ENCODE peak calls at places on chromosome 12, in five cellular contexts. E is ELR; J is activated CD8-positive, alpha-beta memory T cell treated with anti-CD3 and anti-CD28 coated beads, Interleukin-2, amount 50 U/mL, for 4 hours; P is stimulated activated CD8-positive, alpha-beta memory T cell treated with anti-CD3 and anti-CD28 coated beads, Interleukin-7, amount 100 ng/mL, for 1 hour; S is type B pancreatic cell. K is an unnamed sample.

GRCh38 chr12:27785882-27786570 is 6.0 kb upstream of the MANSC4 start:
- DNase-seq in E (peak), J (no peak), P (no peak), S (no peak), K (no peak)

GRCh38 chr12:78824918-78825317 is 39.7 kb upstream of the SYT1 start:
- DNase-seq in E (no peak), J (no peak), P (no peak), S (no peak), K (no peak)

GRCh38 chr12:101257357-101257756 is 22.5 kb upstream of the UTP20 start:
- DNase-seq in E (no peak), J (no peak), P (no peak), S (no peak), K (no peak)

GRCh38 chr12:56873382-56873781 is 60.8 kb downstream of the SDR9C7 start:
- DNase-seq in E (no peak), J (no peak), P (no peak), S (no peak), K (no peak)

GRCh38 chr12:59041241-59042121 is 121.2 kb upstream of the LRIG3 start:
- DNase-seq in E (peak), J (no peak), P (no peak), S (no peak), K (no peak)

GRCh38 chr12:93156091-93156490 is 221.6 kb upstream of the NUDT4 start:
- DNase-seq in E (no peak), J (no peak), P (no peak), S (no peak), K (no peak)

GRCh38 chr12:27505124-27505523 is 18.9 kb upstream of the PPFIBP1 start:
- DNase-seq in E (peak), J (no peak), P (no peak), S (no peak), K (no peak)

GRCh38 chr12:131827961-131828534 is at the start of gene MMP17:
- DNase-seq in E (peak), J (no peak), P (no peak), S (peak), K (no peak)

GRCh38 chr12:111544032-111544431 is 55.1 kb downstream of the ATXN2 start:
- DNase-seq in E (no peak), J (no peak), P (no peak), S (no peak), K (no peak)

GRCh38 chr12:14024589-14024988 is 43.2 kb upstream of the GRIN2B start:
- DNase-seq in E (no peak), J (no peak), P (no peak), S (no peak), K (no peak)

GRCh38 chr12:132314516-132315233 is 14.7 kb downstream of the GALNT9 start:
- DNase-seq in E (no peak), J (no peak), P (no peak), S (no peak), K (no peak)

GRCh38 chr12:50101663-50102062 is 2.1 kb upstream of the GPD1 start:
- DNase-seq in E (peak), J (no peak), P (no peak), S (no peak), K (no peak)

GRCh38 chr12:48998497-48999353 is 450 bp downstream of the DDN start:
- DNase-seq in E (peak), J (peak), P (no peak), S (no peak), K (no peak)

GRCh38 chr12:100566887-100567637 is 6.4 kb upstream of the GAS2L3 start:
- DNase-seq in E (peak), J (no peak), P (no peak), S (no peak), K (no peak)

GRCh38 chr12:6026998-6027397 is 81.9 kb upstream of the ANO2 start:
- DNase-seq in E (no peak), J (no peak), P (no peak), S (no peak), K (no peak)

GRCh38 chr12:6684609-6685008 is 4.6 kb downstream of the ZNF384 start:
- DNase-seq in E (peak), J (peak), P (no peak), S (no peak), K (no peak)

GRCh38 chr12:23945249-23945648 is 4.2 kb downstream of the SOX5 start:
- DNase-seq in E (no peak), J (no peak), P (no peak), S (no peak), K (no peak)

GRCh38 chr12:12590961-12591360 is 20.7 kb upstream of the CREBL2 start:
- DNase-seq in E (peak), J (no peak), P (no peak), S (no peak), K (no peak)

GRCh38 chr12:62438098-62438692 is 28.4 kb upstream of the MON2 start:
- DNase-seq in E (peak), J (peak), P (peak), S (no peak), K (peak)

GRCh38 chr12:46629331-46630229 is 196.2 kb downstream of the SLC38A4 start:
- DNase-seq in E (no peak), J (no peak), P (no peak), S (no peak), K (no peak)

GRCh38 chr12:113818278-113818677 is 147.8 kb downstream of the RBM19 start:
- DNase-seq in E (no peak), J (no peak), P (no peak), S (no peak), K (no peak)

GRCh38 chr12:88570103-88570502 is 10.2 kb downstream of the KITLG start:
- DNase-seq in E (peak), J (no peak), P (no peak), S (no peak), K (no peak)

GRCh38 chr12:79933580-79934264 is 1.2 kb downstream of the PPP1R12A start:
- DNase-seq in E (peak), J (no peak), P (no peak), S (no peak), K (no peak)

GRCh38 chr12:117141097-117141898 is 42.1 kb upstream of the TESC start:
- DNase-seq in E (no peak), J (no peak), P (no peak), S (no peak), K (no peak)

GRCh38 chr12:93447555-93448265 is 6.0 kb upstream of the UBE2N start:
- DNase-seq in E (no peak), J (no peak), P (no peak), S (no peak), K (no peak)

GRCh38 chr12:34606749-34607519 is 584.6 kb downstream of the ALG10 start:
- DNase-seq in E (no peak), J (no peak), P (no peak), S (peak), K (no peak)

GRCh38 chr12:51238510-51239334 is at the start of gene DAZAP2:
- DNase-seq in E (peak), J (peak), P (peak), S (peak), K (peak)

GRCh38 chr12:111105294-111105693 is 184.9 kb upstream of the MYL2 start:
- DNase-seq in E (no peak), J (no peak), P (no peak), S (no peak), K (no peak)

GRCh38 chr12:46459111-46459510 is 86.5 kb upstream of the SLC38A2 start:
- DNase-seq in E (peak), J (no peak), P (no peak), S (no peak), K (no peak)

GRCh38 chr12:89166525-89166934 is 185.8 kb downstream of the DUSP6 start:
- DNase-seq in E (peak), J (no peak), P (no peak), S (no peak), K (no peak)

K was measured in central memory CD8-positive, alpha-beta T cell.